ENCODE peak calls at places on chromosomes 6 and 20, in five cellular contexts. T, C, Z, N and B are unnamed samples.

GRCh38 chr6:144149894-144150672 is at the start of gene STX11:
- DNase-seq in T (peak), C (peak), Z (peak), N (peak), B (peak)

GRCh38 chr6:84522135-84522535 is 242.3 kb downstream of the TBX18 start:
- DNase-seq in T (no peak), C (no peak), Z (peak), N (no peak), B (no peak)

GRCh38 chr20:23255658-23256385 is 94.8 kb upstream of the NXT1 start:
- DNase-seq in T (no peak), C (no peak), Z (no peak), N (no peak), B (no peak)

GRCh38 chr20:44428174-44429016 is 47.3 kb upstream of the TTPAL start:
- DNase-seq in T (no peak), C (no peak), Z (no peak), N (no peak), B (no peak)

GRCh38 chr20:50919567-50919966 is 11.7 kb downstream of the ADNP start:
- DNase-seq in T (peak), C (peak), Z (peak), N (no peak), B (no peak)

GRCh38 chr6:129637340-129638054 is 72.5 kb downstream of the ARHGAP18 start:
- DNase-seq in T (no peak), C (no peak), Z (no peak), N (no peak), B (no peak)

GRCh38 chr20:32536861-32537656 is 48.1 kb downstream of the NOL4L start:
- DNase-seq in T (peak), C (peak), Z (no peak), N (no peak), B (peak)

GRCh38 chr6:168118935-168119334 is 39.9 kb upstream of the FRMD1 start:
- DNase-seq in T (no peak), C (no peak), Z (no peak), N (no peak), B (no peak)

GRCh38 chr6:14877758-14878157 is 368.1 kb upstream of the JARID2 start:
- DNase-seq in T (no peak), C (no peak), Z (no peak), N (no peak), B (no peak)

GRCh38 chr20:16518068-16518783 is 55.0 kb downstream of the KIF16B start:
- DNase-seq in T (peak), C (no peak), Z (peak), N (no peak), B (no peak)

GRCh38 chr20:17749979-17750721 is 50.4 kb downstream of the BANF2 start:
- DNase-seq in T (no peak), C (peak), Z (no peak), N (no peak), B (no peak)

GRCh38 chr20:44413575-44414345 is 58.3 kb downstream of the HNF4A start:
- DNase-seq in T (no peak), C (no peak), Z (no peak), N (no peak), B (no peak)

GRCh38 chr6:70310063-70310694 is 7.3 kb upstream of the COL9A1 start:
- DNase-seq in T (no peak), C (no peak), Z (peak), N (no peak), B (no peak)

GRCh38 chr6:159098636-159099106 is 53.9 kb upstream of the TAGAP start:
- DNase-seq in T (peak), C (no peak), Z (peak), N (no peak), B (peak)

GRCh38 chr6:72363844-72364740 is 257.8 kb upstream of the KCNQ5 start:
- DNase-seq in T (no peak), C (no peak), Z (peak), N (no peak), B (no peak)

GRCh38 chr20:57508381-57508780 is 16.6 kb downstream of the CTCFL start:
- DNase-seq in T (no peak), C (no peak), Z (no peak), N (no peak), B (no peak)

GRCh38 chr6:84026721-84027164 is 6.8 kb upstream of the MRAP2 start:
- DNase-seq in T (no peak), C (no peak), Z (no peak), N (no peak), B (no peak)